ENCODE peak calls at places on chromosomes 4 and X, in six cellular contexts. X, C, Z, P, M and U are unnamed samples.

GRCh38 chrX:41293269-41293668 is 40.7 kb upstream of the DDX3X start:
- DNase-seq in M (no peak), X (no peak), P (peak), Z (no peak), C (no peak), U (no peak)

GRCh38 chrX:56782791-56783449 is 53.9 kb downstream of the NBDY start:
- DNase-seq in Z (no peak), M (no peak), X (no peak), P (no peak), C (no peak), U (no peak)

GRCh38 chrX:106935175-106935574 is 15.0 kb downstream of the CLDN2 start:
- DNase-seq in Z (peak), P (no peak), M (no peak), X (no peak), C (no peak), U (peak)

GRCh38 chr4:60683953-60684352 is 516.2 kb upstream of the ADGRL3 start:
- DNase-seq in X (no peak), P (no peak), M (no peak), C (no peak), Z (peak), U (peak)

GRCh38 chr4:34953145-34953799 is 1291.0 kb downstream of the ARAP2 start:
- DNase-seq in C (peak), Z (no peak), P (peak), X (no peak), M (peak), U (no peak)

GRCh38 chrX:151397741-151398070 is 700 bp downstream of the VMA21 start:
- DNase-seq in Z (no peak), X (no peak), M (no peak), C (no peak), P (no peak), U (no peak)

GRCh38 chrX:129842510-129843208 is 1.0 kb downstream of the ZDHHC9 start:
- DNase-seq in X (no peak), P (no peak), Z (peak), M (no peak), C (peak), U (peak)

GRCh38 chrX:8424941-8425340 is 39.7 kb upstream of the VCX3B start:
- DNase-seq in C (no peak), X (no peak), M (no peak), P (no peak), Z (no peak), U (no peak)

GRCh38 chr4:8209997-8210396 is 10.9 kb downstream of the SH3TC1 start:
- DNase-seq in Z (no peak), M (no peak), X (no peak), P (no peak), C (no peak), U (no peak)

GRCh38 chrX:9738146-9738545 is 27.5 kb downstream of the GPR143 start:
- DNase-seq in Z (no peak), P (no peak), M (no peak), X (no peak), C (peak), U (peak)

GRCh38 chr4:140135529-140136021 is 18.4 kb downstream of the MAML3 start:
- DNase-seq in M (no peak), C (no peak), Z (no peak), X (no peak), P (no peak), U (peak)

GRCh38 chr4:107283587-107284559 is 247.8 kb upstream of the DKK2 start:
- DNase-seq in C (peak), Z (peak), P (no peak), M (peak), X (no peak), U (peak)

DNA sequence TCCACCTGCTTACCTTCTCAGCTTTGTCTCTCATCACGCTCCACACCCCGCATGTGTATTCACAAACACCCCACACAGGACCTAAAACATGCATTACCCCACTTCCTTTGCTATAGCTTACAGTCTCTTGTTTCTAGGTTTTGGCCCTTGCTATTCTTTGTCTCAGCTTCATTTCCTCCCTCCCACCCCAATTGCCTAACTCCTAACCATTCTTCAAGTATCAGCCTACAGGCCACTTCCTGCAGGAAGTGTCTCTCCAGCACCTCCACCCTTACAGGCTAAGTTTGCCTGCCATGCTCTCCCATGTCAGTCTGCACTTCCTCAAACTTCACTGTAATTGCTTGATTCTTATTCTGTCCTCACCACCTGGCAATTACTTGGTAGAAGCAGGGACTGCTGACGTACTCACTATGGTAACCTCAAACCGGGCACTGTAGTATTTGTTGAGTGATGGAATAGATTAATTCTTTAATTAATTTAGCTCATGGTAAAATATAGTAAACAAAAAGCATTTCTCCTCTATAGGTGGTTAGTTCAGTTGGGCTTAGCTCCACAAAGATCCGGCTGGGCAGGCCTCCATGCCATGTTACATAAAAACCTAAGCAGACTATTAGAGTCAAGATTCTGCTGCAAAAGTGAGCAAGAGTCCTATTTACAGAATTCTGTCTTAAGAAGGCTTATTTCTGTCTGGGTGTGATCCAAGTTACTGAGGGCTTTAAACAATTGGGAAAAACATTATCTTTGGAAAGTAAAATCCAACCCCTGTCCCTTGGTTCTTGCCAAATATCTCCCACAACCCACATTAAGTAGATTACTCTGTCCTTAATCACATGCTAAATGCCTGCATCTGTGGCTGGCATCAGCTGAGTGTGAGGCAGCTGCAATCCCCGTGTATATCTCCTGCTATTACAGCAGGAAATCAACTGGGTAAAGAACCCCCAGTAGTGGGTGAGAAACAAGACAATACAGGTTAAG is 124.7 kb upstream of the CPEB2 start:
- DNase-seq in C (no peak), X (no peak), M (no peak), P (no peak), Z (no peak), U (no peak)
- H2AFZ ChIP-seq in C (no peak), X (no peak), M (no peak), P (no peak), Z (no peak), U (no peak)

GRCh38 chrX:85327060-85327333 is 52.5 kb downstream of the POF1B start:
- DNase-seq in C (no peak), M (no peak), P (peak), Z (no peak), X (no peak), U (no peak)
- H3K14ac ChIP-seq in C (no peak), M (no peak), P (no peak), Z (no peak), X (no peak), U (no peak)

DNA sequence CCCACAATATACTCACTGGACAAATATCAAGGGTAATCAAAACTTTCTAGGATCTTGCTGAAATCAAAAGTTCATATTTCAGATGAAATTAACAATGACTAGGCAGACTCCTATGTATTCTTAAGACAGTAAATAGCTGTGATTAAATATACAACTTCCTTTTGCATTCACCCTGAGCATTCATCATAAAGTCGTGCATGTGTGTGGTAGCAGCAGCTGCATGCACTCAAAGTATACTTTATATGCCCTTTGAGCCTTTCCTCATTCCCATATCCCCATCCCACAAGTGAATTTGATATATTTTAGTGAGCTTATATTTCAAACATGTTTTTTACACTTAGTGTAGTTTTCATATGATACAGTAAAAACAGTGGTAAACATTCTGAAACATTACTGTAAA is 958.9 kb downstream of the C4orf33 start:
- DNase-seq in P (no peak), C (no peak), Z (no peak), M (no peak), X (no peak), U (no peak)
- H3K4me2 ChIP-seq in P (no peak), C (no peak), Z (no peak), M (no peak), X (no peak), U (no peak)

GRCh38 chr4:188864741-188865140 is 725.5 kb downstream of the TRIML1 start:
- DNase-seq in C (no peak), X (no peak), P (no peak), Z (no peak), M (no peak), U (no peak)

GRCh38 chr4:188872809-188873208 is 733.6 kb downstream of the TRIML1 start:
- DNase-seq in M (no peak), C (no peak), P (no peak), X (no peak), Z (no peak), U (no peak)

GRCh38 chr4:188867796-188868195 is 728.6 kb downstream of the TRIML1 start:
- DNase-seq in P (no peak), Z (no peak), X (no peak), M (no peak), C (peak), U (no peak)

GRCh38 chr4:188869581-188869980 is 730.3 kb downstream of the TRIML1 start:
- DNase-seq in P (no peak), X (no peak), C (no peak), Z (peak), M (no peak), U (no peak)
- H2AFZ ChIP-seq in P (no peak), X (no peak), C (no peak), Z (peak), M (no peak), U (no peak)

GRCh38 chr4:168208957-168209614 is 109.5 kb downstream of the DDX60 start:
- DNase-seq in P (no peak), Z (no peak), C (no peak), X (no peak), M (no peak), U (no peak)
- H3K14ac ChIP-seq in P (no peak), Z (no peak), C (no peak), X (no peak), M (no peak), U (no peak)

GRCh38 chr4:6235012-6235411 is 34.6 kb upstream of the WFS1 start:
- DNase-seq in Z (no peak), M (no peak), C (no peak), X (no peak), P (no peak), U (no peak)

GRCh38 chr4:6235901-6236625 is 33.6 kb upstream of the WFS1 start:
- DNase-seq in C (no peak), X (no peak), Z (no peak), M (no peak), P (peak), U (no peak)

GRCh38 chr4:6233943-6234342 is 33.6 kb upstream of the JAKMIP1 start:
- DNase-seq in C (no peak), P (no peak), Z (no peak), X (no peak), M (no peak), U (no peak)

GRCh38 chr4:6239486-6239885 is 30.2 kb upstream of the WFS1 start:
- DNase-seq in Z (no peak), C (no peak), M (no peak), X (no peak), P (no peak), U (no peak)

DNA sequence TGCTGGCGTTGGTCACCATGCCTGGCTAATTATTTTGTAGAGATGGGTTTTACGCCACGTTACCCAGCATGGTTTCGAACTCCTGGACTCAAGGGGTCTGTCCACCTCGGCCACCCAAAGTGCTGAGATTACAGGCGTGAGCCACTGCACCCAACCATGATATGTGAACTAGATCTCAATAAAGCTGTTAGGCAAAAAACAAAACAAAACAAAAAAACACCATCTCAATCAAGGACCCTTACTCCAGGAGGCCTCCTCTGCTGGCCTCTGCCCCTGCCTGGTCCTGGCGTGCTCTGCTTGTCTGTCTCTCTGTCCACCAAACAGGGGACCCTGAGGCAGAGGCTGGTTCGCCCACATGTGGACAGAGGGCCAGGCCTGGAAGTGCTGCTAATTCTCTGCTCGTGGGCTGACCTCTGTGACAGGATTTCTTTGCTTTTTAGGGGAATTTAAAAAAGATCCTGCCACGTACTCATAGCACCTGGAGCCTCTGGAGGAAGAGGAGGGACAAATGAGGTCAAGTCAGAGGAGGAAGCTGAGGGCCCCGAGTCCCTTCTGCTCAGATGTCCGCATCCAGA is 32.7 kb upstream of the WFS1 start:
- DNase-seq in C (no peak), X (no peak), M (no peak), Z (no peak), P (peak), U (no peak)
- H3K4me2 ChIP-seq in C (no peak), X (no peak), M (no peak), Z (no peak), P (no peak), U (no peak)

DNA sequence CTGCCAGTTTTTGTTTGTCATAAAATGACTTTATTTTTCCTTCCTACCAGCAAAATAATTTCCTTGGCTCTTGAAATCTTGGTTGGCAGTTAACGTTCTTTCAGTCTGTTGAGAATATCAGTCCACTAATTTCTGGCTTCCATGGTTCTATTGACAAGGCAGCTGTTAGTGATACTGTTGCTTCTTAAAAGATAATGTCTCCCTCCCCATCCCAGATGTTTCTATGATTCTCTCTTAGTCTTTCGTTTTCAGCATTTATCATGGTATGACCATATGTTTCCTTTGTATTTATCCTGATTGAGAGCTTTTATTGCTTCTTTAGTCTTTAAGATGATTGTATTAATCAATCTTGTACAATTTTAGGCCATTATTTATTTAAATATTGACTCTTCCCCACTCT is 81.1 kb upstream of the STK26 start:
- DNase-seq in M (no peak), Z (no peak), X (no peak), P (no peak), C (no peak), U (no peak)
- H2AFZ ChIP-seq in M (no peak), Z (no peak), X (no peak), P (no peak), C (no peak), U (no peak)

DNA sequence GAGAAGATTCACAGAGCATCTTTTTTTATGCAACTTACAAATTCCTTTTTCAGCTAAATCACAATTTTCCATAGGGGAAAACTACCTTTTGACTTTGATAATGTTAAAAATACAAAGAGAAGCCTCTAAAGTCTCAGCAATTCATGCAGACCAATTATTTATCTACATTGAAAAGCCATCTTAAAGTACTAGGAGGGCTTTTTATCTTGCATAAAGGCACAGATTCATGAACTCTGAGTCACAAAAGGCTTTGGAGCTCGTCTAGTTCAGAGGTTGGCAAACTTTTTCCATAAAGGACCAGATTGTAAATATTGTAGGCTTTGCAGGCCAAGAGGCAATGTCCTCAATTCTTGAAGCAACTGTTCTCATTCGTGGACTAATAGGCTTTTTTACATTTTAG is 210.4 kb upstream of the HDX start:
- DNase-seq in X (no peak), P (no peak), Z (no peak), M (no peak), C (no peak), U (no peak)
- H3K14ac ChIP-seq in X (no peak), P (no peak), Z (no peak), M (no peak), C (no peak), U (no peak)

DNA sequence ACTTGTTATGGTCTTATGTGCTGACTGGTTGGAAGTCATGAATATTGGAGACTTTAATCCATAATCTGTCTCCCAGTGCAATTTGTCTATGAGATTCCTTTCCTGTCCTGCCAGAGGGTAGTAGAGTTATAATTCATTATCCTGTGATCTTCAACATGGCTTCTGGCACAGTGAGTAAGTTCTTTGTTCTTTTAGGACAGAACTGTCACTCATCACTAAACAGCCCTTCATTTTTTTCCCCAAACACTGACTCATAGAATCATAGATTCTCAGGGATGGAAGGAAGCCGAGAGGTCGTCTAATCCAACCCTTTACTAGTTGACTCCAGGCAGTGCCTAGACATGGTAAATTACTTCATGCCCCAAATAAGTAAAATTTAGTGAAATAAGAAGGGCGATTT is 78.4 kb downstream of the LUZP4 start:
- DNase-seq in P (no peak), Z (peak), C (no peak), X (no peak), M (no peak), U (peak)
- H3K4me2 ChIP-seq in P (no peak), Z (no peak), C (no peak), X (no peak), M (no peak), U (no peak)

DNA sequence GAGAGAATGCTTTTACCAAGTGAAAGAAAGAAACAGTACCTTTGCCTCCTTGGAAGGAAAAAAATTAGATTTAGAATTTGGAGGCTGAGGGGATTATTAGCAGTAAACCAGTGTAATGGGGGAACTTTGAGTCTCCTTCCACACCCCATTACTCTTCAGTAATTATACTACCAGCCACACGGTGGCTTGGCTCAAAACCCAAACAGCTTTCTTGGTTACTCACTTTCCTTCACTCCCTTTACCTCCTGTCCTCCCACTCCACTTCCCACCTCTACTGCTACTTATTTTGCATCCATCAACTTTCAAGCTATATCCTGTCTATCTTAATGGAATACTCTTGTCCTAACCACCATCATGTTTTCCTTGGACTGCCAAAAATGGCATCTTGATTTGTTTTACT is 310.6 kb upstream of the AADAT start:
- DNase-seq in X (no peak), Z (no peak), C (no peak), M (no peak), P (no peak), U (no peak)
- H2AFZ ChIP-seq in X (no peak), Z (no peak), C (no peak), M (no peak), P (no peak), U (no peak)